ENCODE peak calls at places on chromosomes 3 and 15, in nine cellular contexts. One of them, this sample, is unnamed.

GRCh38 chr3:143139786-143140185 is 20.2 kb downstream of the CHST2 start:
- DNase-seq in COR-L47: no peak
- DNase-seq in stimulated activated CD4-positive, alpha-beta T cell treated with anti-CD3 and anti-CD28 coated beads, Interleukin-15, amount 100 ng/mL, for 1 hour: no peak
- DNase-seq in B cell: no peak
- DNase-seq in H4: peak
- DNase-seq in ecto neural progenitor cell: no peak
- DNase-seq in CD8-positive, alpha-beta memory T cell: no peak
- DNase-seq in uterus: peak
- DNase-seq in NCI-H1105: no peak
- DNase-seq in this sample: no peak

GRCh38 chr15:51255533-51255932 is 82.9 kb downstream of the CYP19A1 start:
- DNase-seq in ecto neural progenitor cell: no peak
- DNase-seq in stimulated activated CD4-positive, alpha-beta T cell treated with anti-CD3 and anti-CD28 coated beads, Interleukin-15, amount 100 ng/mL, for 1 hour: no peak
- DNase-seq in B cell: no peak
- DNase-seq in CD8-positive, alpha-beta memory T cell: no peak
- DNase-seq in uterus: no peak
- DNase-seq in H4: no peak
- DNase-seq in NCI-H1105: no peak
- DNase-seq in COR-L47: no peak
- DNase-seq in this sample: no peak

GRCh38 chr15:60682115-60682514 is 203.2 kb upstream of the ICE2 start:
- DNase-seq in NCI-H1105: no peak
- DNase-seq in B cell: no peak
- DNase-seq in H4: no peak
- DNase-seq in ecto neural progenitor cell: no peak
- DNase-seq in COR-L47: no peak
- DNase-seq in stimulated activated CD4-positive, alpha-beta T cell treated with anti-CD3 and anti-CD28 coated beads, Interleukin-15, amount 100 ng/mL, for 1 hour: no peak
- DNase-seq in uterus: no peak
- DNase-seq in CD8-positive, alpha-beta memory T cell: no peak
- DNase-seq in this sample: no peak

GRCh38 chr3:16070707-16071106 is 103.8 kb upstream of the GALNT15 start:
- DNase-seq in ecto neural progenitor cell: no peak
- DNase-seq in COR-L47: no peak
- DNase-seq in uterus: no peak
- DNase-seq in H4: no peak
- DNase-seq in CD8-positive, alpha-beta memory T cell: no peak
- DNase-seq in NCI-H1105: no peak
- DNase-seq in stimulated activated CD4-positive, alpha-beta T cell treated with anti-CD3 and anti-CD28 coated beads, Interleukin-15, amount 100 ng/mL, for 1 hour: no peak
- DNase-seq in B cell: no peak
- DNase-seq in this sample: no peak

GRCh38 chr3:27939940-27940339 is 217.8 kb upstream of the EOMES start:
- DNase-seq in NCI-H1105: no peak
- DNase-seq in ecto neural progenitor cell: no peak
- DNase-seq in COR-L47: no peak
- DNase-seq in stimulated activated CD4-positive, alpha-beta T cell treated with anti-CD3 and anti-CD28 coated beads, Interleukin-15, amount 100 ng/mL, for 1 hour: no peak
- DNase-seq in uterus: no peak
- DNase-seq in CD8-positive, alpha-beta memory T cell: no peak
- DNase-seq in B cell: no peak
- DNase-seq in H4: no peak
- DNase-seq in this sample: no peak

GRCh38 chr3:30271781-30272180 is 334.6 kb upstream of the TGFBR2 start:
- DNase-seq in B cell: no peak
- DNase-seq in ecto neural progenitor cell: no peak
- DNase-seq in COR-L47: no peak
- DNase-seq in uterus: no peak
- DNase-seq in CD8-positive, alpha-beta memory T cell: no peak
- DNase-seq in NCI-H1105: no peak
- DNase-seq in stimulated activated CD4-positive, alpha-beta T cell treated with anti-CD3 and anti-CD28 coated beads, Interleukin-15, amount 100 ng/mL, for 1 hour: no peak
- DNase-seq in H4: no peak
- DNase-seq in this sample: no peak

GRCh38 chr15:73792429-73792828 is 39.3 kb upstream of the INSYN1 start:
- DNase-seq in NCI-H1105: no peak
- DNase-seq in CD8-positive, alpha-beta memory T cell: no peak
- DNase-seq in B cell: no peak
- DNase-seq in uterus: no peak
- DNase-seq in H4: no peak
- DNase-seq in ecto neural progenitor cell: no peak
- DNase-seq in stimulated activated CD4-positive, alpha-beta T cell treated with anti-CD3 and anti-CD28 coated beads, Interleukin-15, amount 100 ng/mL, for 1 hour: no peak
- DNase-seq in COR-L47: no peak
- DNase-seq in this sample: no peak

GRCh38 chr15:76994496-76994895 is 430 bp upstream of the PSTPIP1 start:
- DNase-seq in COR-L47: no peak
- DNase-seq in H4: no peak
- DNase-seq in stimulated activated CD4-positive, alpha-beta T cell treated with anti-CD3 and anti-CD28 coated beads, Interleukin-15, amount 100 ng/mL, for 1 hour: no peak
- DNase-seq in uterus: no peak
- DNase-seq in ecto neural progenitor cell: no peak
- DNase-seq in CD8-positive, alpha-beta memory T cell: no peak
- DNase-seq in B cell: no peak
- DNase-seq in NCI-H1105: no peak
- DNase-seq in this sample: no peak

GRCh38 chr3:43043793-43044192 is 62.1 kb downstream of the POMGNT2 start:
- DNase-seq in COR-L47: no peak
- DNase-seq in B cell: no peak
- DNase-seq in NCI-H1105: no peak
- DNase-seq in CD8-positive, alpha-beta memory T cell: no peak
- DNase-seq in stimulated activated CD4-positive, alpha-beta T cell treated with anti-CD3 and anti-CD28 coated beads, Interleukin-15, amount 100 ng/mL, for 1 hour: no peak
- DNase-seq in uterus: no peak
- DNase-seq in ecto neural progenitor cell: no peak
- DNase-seq in H4: no peak
- DNase-seq in this sample: peak

This sample was measured in osteocyte.